ENCODE peak calls at places on chromosomes 5 and 9, in seven cellular contexts. B is stimulated activated CD4-positive, alpha-beta T cell treated with anti-CD3 and anti-CD28 coated beads, TNF-alpha, amount 100 ng/mL, for 4 hours; Y is anterior cingulate cortex; A is ELR; X is WERI-Rb-1; S is fibroblast of mammary gland; N is hypothalamus. Q is an unnamed sample.

GRCh38 chr5:139686919-139687421 is 38.8 kb downstream of the CXXC5 start:
- DNase-seq in B (no peak), Y (peak; percentile 29), A (no peak), X (peak; percentile 45), S (no peak), N (no peak), Q (no peak)

GRCh38 chr5:59423021-59423420 is 470.5 kb downstream of the PDE4D start:
- DNase-seq in B (no peak), Y (no peak), A (no peak), X (no peak), S (peak; percentile 53), N (no peak), Q (no peak)

GRCh38 chr5:142821027-142821732 is 51.0 kb downstream of the ARHGAP26 start:
- DNase-seq in B (no peak), Y (no peak), A (no peak), X (no peak), S (no peak), N (no peak), Q (no peak)

GRCh38 chr5:112795342-112795741 is 57.7 kb downstream of the APC start:
- DNase-seq in B (no peak), Y (no peak), A (no peak), X (no peak), S (no peak), N (no peak), Q (no peak)

GRCh38 chr9:95892690-95893089 is 17.2 kb downstream of the ERCC6L2 start:
- DNase-seq in B (no peak), Y (no peak), A (no peak), X (no peak), S (no peak), N (no peak), Q (no peak)

GRCh38 chr9:21779397-21779796 is 23.0 kb upstream of the MTAP start:
- DNase-seq in B (no peak), Y (no peak), A (no peak), X (no peak), S (peak; percentile 41), N (no peak), Q (no peak)

GRCh38 chr5:155285673-155286072 is 272.1 kb downstream of the KIF4B start:
- DNase-seq in B (no peak), Y (no peak), A (no peak), X (no peak), S (no peak), N (no peak), Q (no peak)

GRCh38 chr9:13597427-13597826 is 317.9 kb upstream of the MPDZ start:
- DNase-seq in B (no peak), Y (no peak), A (no peak), X (no peak), S (no peak), N (no peak), Q (no peak)

GRCh38 chr5:132505641-132506040 is 15.1 kb upstream of the IRF1 start:
- DNase-seq in B (no peak), Y (no peak), A (no peak), X (no peak), S (no peak), N (no peak), Q (no peak)